ENCODE peak calls at places on chromosomes 13 and 19, in five cellular contexts. One of them, this sample, is unnamed.

GRCh38 chr19:3233831-3234230 is 9.4 kb downstream of the CELF5 start:
- DNase-seq in GM12865: no peak
- DNase-seq in GM10248: no peak
- DNase-seq in K562: no peak
- DNase-seq in OCI-LY7: no peak
- DNase-seq in this sample: no peak

GRCh38 chr13:113664751-113665581 is 2.1 kb upstream of the GRK1 start:
- DNase-seq in OCI-LY7: no peak
- DNase-seq in K562: no peak
- DNase-seq in GM10248: no peak
- DNase-seq in GM12865: no peak
- DNase-seq in this sample: peak; percentile 9

GRCh38 chr19:35666251-35666913 is at the start of gene UPK1A:
- DNase-seq in OCI-LY7: no peak
- DNase-seq in K562: no peak
- DNase-seq in GM12865: no peak
- DNase-seq in GM10248: no peak
- DNase-seq in this sample: no peak

GRCh38 chr19:32373614-32374295 is 28.3 kb downstream of the ZNF507 start:
- DNase-seq in OCI-LY7: no peak
- DNase-seq in GM10248: no peak
- DNase-seq in K562: peak; percentile 55
- DNase-seq in GM12865: no peak
- DNase-seq in this sample: peak; percentile 25

GRCh38 chr13:59144700-59145099 is 1019.0 kb downstream of the DIAPH3 start:
- DNase-seq in OCI-LY7: no peak
- DNase-seq in GM10248: no peak
- DNase-seq in K562: no peak
- DNase-seq in GM12865: no peak
- DNase-seq in this sample: no peak

GRCh38 chr13:23212621-23213020 is 31.8 kb downstream of the SGCG start:
- DNase-seq in GM10248: no peak
- DNase-seq in GM12865: no peak
- DNase-seq in K562: no peak
- DNase-seq in OCI-LY7: no peak
- DNase-seq in this sample: no peak

GRCh38 chr19:11381535-11382369 is 2.4 kb downstream of the EPOR start:
- DNase-seq in GM12865: peak; percentile 98
- DNase-seq in GM10248: peak; percentile 88
- DNase-seq in OCI-LY7: peak; percentile 93
- DNase-seq in K562: no peak
- DNase-seq in this sample: peak; percentile 64

GRCh38 chr13:85772379-85772778 is 26.8 kb downstream of the SLITRK6 start:
- DNase-seq in K562: no peak
- DNase-seq in OCI-LY7: peak; percentile 2
- DNase-seq in GM12865: no peak
- DNase-seq in GM10248: no peak
- DNase-seq in this sample: no peak

GRCh38 chr13:49499889-49500660 is 4.3 kb downstream of the PHF11 start:
- DNase-seq in OCI-LY7: no peak
- DNase-seq in GM12865: no peak
- DNase-seq in K562: no peak
- DNase-seq in GM10248: no peak
- DNase-seq in this sample: no peak

GRCh38 chr19:48344892-48345291 is 18.8 kb downstream of the TMEM143 start:
- DNase-seq in GM10248: no peak
- DNase-seq in K562: peak; percentile 51
- DNase-seq in OCI-LY7: no peak
- DNase-seq in GM12865: no peak
- DNase-seq in this sample: no peak

GRCh38 chr19:10295847-10296591 is 6.3 kb downstream of the ICAM5 start:
- DNase-seq in GM12865: no peak
- DNase-seq in GM10248: no peak
- DNase-seq in K562: no peak
- DNase-seq in OCI-LY7: no peak
- DNase-seq in this sample: no peak

GRCh38 chr13:95411641-95412040 is 110.4 kb upstream of the ABCC4 start:
- DNase-seq in GM10248: no peak
- DNase-seq in GM12865: no peak
- DNase-seq in OCI-LY7: no peak
- DNase-seq in K562: no peak
- DNase-seq in this sample: no peak

GRCh38 chr19:48636859-48637448 is at the start of gene DBP:
- DNase-seq in OCI-LY7: no peak
- DNase-seq in GM12865: no peak
- DNase-seq in GM10248: no peak
- DNase-seq in K562: no peak
- DNase-seq in this sample: no peak

GRCh38 chr13:98530236-98530635 is 46.7 kb downstream of the STK24 start:
- DNase-seq in GM12865: no peak
- DNase-seq in OCI-LY7: no peak
- DNase-seq in K562: no peak
- DNase-seq in GM10248: no peak
- DNase-seq in this sample: no peak

GRCh38 chr13:23268441-23268840 is 87.7 kb downstream of the SGCG start:
- DNase-seq in GM10248: peak; percentile 22
- DNase-seq in OCI-LY7: no peak
- DNase-seq in K562: no peak
- DNase-seq in GM12865: peak; percentile 64
- DNase-seq in this sample: no peak

GRCh38 chr13:75016225-75016624 is 465.7 kb downstream of the TBC1D4 start:
- DNase-seq in GM10248: no peak
- DNase-seq in OCI-LY7: no peak
- DNase-seq in GM12865: no peak
- DNase-seq in K562: no peak
- DNase-seq in this sample: no peak

GRCh38 chr13:27953671-27954405 is 15.3 kb downstream of the CDX2 start:
- DNase-seq in GM10248: peak; percentile 89
- DNase-seq in GM12865: peak; percentile 81
- DNase-seq in OCI-LY7: no peak
- DNase-seq in K562: peak; percentile 58
- DNase-seq in this sample: peak; percentile 23

GRCh38 chr13:110070511-110071120 is 236.3 kb downstream of the COL4A1 start:
- DNase-seq in GM12865: no peak
- DNase-seq in GM10248: no peak
- DNase-seq in K562: no peak
- DNase-seq in OCI-LY7: no peak
- DNase-seq in this sample: no peak

GRCh38 chr13:98751397-98752110 is 918 bp downstream of the SLC15A1 start:
- DNase-seq in GM10248: no peak
- DNase-seq in K562: no peak
- DNase-seq in OCI-LY7: no peak
- DNase-seq in GM12865: no peak
- DNase-seq in this sample: no peak

GRCh38 chr13:77105051-77105450 is 78.1 kb upstream of the FBXL3 start:
- DNase-seq in K562: no peak
- DNase-seq in GM12865: no peak
- DNase-seq in OCI-LY7: no peak
- DNase-seq in GM10248: no peak
- DNase-seq in this sample: no peak

GRCh38 chr13:110329798-110330461 is 22.8 kb downstream of the COL4A2 start:
- DNase-seq in K562: no peak
- DNase-seq in GM12865: no peak
- DNase-seq in OCI-LY7: no peak
- DNase-seq in GM10248: no peak
- DNase-seq in this sample: no peak

GRCh38 chr13:71858647-71859046 is 8.4 kb downstream of the DACH1 start:
- DNase-seq in GM10248: no peak
- DNase-seq in OCI-LY7: no peak
- DNase-seq in GM12865: no peak
- DNase-seq in K562: no peak
- DNase-seq in this sample: no peak

GRCh38 chr13:71860547-71861131 is 6.4 kb downstream of the DACH1 start:
- DNase-seq in GM10248: no peak
- DNase-seq in OCI-LY7: no peak
- DNase-seq in K562: no peak
- DNase-seq in GM12865: no peak
- DNase-seq in this sample: no peak

GRCh38 chr13:71854401-71854800 is 12.6 kb downstream of the DACH1 start:
- DNase-seq in OCI-LY7: no peak
- DNase-seq in GM10248: no peak
- DNase-seq in GM12865: no peak
- DNase-seq in K562: no peak
- DNase-seq in this sample: no peak

GRCh38 chr13:71852082-71852481 is 14.9 kb downstream of the DACH1 start:
- DNase-seq in GM12865: no peak
- DNase-seq in OCI-LY7: no peak
- DNase-seq in GM10248: no peak
- DNase-seq in K562: no peak
- DNase-seq in this sample: no peak

GRCh38 chr13:71856548-71856947 is 10.5 kb downstream of the DACH1 start:
- DNase-seq in OCI-LY7: no peak
- DNase-seq in K562: no peak
- DNase-seq in GM12865: no peak
- DNase-seq in GM10248: no peak
- DNase-seq in this sample: no peak
- TF ChIP-seq CTCF in OCI-LY7: no peak
- TF ChIP-seq CTCF in K562: no peak
- TF ChIP-seq CTCF in GM12865: no peak
- TF ChIP-seq CTCF in GM10248: no peak
- TF ChIP-seq CTCF in this sample: no peak

GRCh38 chr13:91162180-91162579 is 185.3 kb upstream of the MIR17HG start:
- DNase-seq in GM10248: no peak
- DNase-seq in OCI-LY7: peak; percentile 67
- DNase-seq in K562: no peak
- DNase-seq in GM12865: peak; percentile 25
- DNase-seq in this sample: no peak
- TF ChIP-seq CTCF in GM10248: no peak
- TF ChIP-seq CTCF in OCI-LY7: no peak
- TF ChIP-seq CTCF in K562: peak; percentile 22
- TF ChIP-seq CTCF in GM12865: peak; percentile 12
- TF ChIP-seq CTCF in this sample: no peak

DNA sequence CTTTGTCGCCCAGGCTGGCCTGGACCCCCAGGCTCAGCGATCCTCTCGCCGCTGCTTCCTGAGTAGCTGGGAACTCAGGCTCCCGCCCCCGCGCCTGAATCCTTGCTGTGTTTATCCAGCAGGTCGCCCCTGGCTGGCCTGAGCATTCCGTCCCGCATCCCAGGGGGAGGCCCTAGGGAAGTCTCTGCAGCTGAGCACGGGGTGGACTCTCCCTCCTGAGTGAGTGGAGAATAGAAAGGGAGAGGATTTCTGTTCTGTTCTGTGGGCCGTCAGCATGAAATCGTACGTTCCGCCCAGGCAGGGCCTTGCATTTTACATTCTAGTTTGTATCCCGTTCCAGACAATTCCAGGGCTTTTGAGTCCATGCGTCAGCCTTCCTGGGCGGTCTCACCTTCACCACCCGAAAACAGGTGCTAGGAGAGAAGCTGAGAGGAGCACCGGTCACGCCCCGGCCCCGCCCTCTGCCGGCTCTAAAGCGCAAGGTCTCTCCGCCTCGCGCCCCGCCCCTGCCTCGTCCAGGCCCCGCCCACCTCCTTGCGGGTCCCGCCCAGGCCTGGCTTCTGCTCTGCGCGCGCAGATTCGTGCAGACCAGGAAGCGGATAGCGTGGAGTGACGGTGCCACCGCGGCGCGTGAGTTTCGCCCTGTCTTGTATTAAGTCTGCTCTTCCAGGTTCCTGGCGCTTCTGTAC is at the start of gene ZNF761:
- DNase-seq in GM10248: peak; percentile 95
- DNase-seq in GM12865: peak; percentile 97
- DNase-seq in K562: peak; percentile 97
- DNase-seq in OCI-LY7: peak; percentile 92
- DNase-seq in this sample: peak; percentile 93
- TF ChIP-seq CTCF in GM10248: no peak
- TF ChIP-seq CTCF in GM12865: no peak
- TF ChIP-seq CTCF in K562: peak; percentile 25
- TF ChIP-seq CTCF in OCI-LY7: peak; percentile 18
- TF ChIP-seq CTCF in this sample: peak; percentile 20

GRCh38 chr13:97257800-97258799 is 36.0 kb downstream of the MBNL2 start:
- DNase-seq in GM10248: peak; percentile 62
- DNase-seq in K562: peak; percentile 64
- DNase-seq in GM12865: peak; percentile 52
- DNase-seq in OCI-LY7: no peak
- DNase-seq in this sample: peak; percentile 75
- TF ChIP-seq CTCF in GM10248: no peak
- TF ChIP-seq CTCF in K562: peak; percentile 32
- TF ChIP-seq CTCF in GM12865: no peak
- TF ChIP-seq CTCF in OCI-LY7: no peak
- TF ChIP-seq CTCF in this sample: peak; percentile 7

GRCh38 chr19:53034948-53035675 is 9.4 kb upstream of the ERVV-2 start:
- DNase-seq in GM12865: no peak
- DNase-seq in K562: no peak
- DNase-seq in OCI-LY7: no peak
- DNase-seq in GM10248: no peak
- DNase-seq in this sample: no peak

GRCh38 chr19:53041366-53041765 is 3.2 kb upstream of the ERVV-2 start:
- DNase-seq in K562: no peak
- DNase-seq in GM10248: no peak
- DNase-seq in GM12865: no peak
- DNase-seq in OCI-LY7: no peak
- DNase-seq in this sample: no peak

GRCh38 chr19:53034054-53034453 is 10.5 kb upstream of the ERVV-2 start:
- DNase-seq in K562: no peak
- DNase-seq in GM10248: no peak
- DNase-seq in OCI-LY7: no peak
- DNase-seq in GM12865: no peak
- DNase-seq in this sample: no peak

DNA sequence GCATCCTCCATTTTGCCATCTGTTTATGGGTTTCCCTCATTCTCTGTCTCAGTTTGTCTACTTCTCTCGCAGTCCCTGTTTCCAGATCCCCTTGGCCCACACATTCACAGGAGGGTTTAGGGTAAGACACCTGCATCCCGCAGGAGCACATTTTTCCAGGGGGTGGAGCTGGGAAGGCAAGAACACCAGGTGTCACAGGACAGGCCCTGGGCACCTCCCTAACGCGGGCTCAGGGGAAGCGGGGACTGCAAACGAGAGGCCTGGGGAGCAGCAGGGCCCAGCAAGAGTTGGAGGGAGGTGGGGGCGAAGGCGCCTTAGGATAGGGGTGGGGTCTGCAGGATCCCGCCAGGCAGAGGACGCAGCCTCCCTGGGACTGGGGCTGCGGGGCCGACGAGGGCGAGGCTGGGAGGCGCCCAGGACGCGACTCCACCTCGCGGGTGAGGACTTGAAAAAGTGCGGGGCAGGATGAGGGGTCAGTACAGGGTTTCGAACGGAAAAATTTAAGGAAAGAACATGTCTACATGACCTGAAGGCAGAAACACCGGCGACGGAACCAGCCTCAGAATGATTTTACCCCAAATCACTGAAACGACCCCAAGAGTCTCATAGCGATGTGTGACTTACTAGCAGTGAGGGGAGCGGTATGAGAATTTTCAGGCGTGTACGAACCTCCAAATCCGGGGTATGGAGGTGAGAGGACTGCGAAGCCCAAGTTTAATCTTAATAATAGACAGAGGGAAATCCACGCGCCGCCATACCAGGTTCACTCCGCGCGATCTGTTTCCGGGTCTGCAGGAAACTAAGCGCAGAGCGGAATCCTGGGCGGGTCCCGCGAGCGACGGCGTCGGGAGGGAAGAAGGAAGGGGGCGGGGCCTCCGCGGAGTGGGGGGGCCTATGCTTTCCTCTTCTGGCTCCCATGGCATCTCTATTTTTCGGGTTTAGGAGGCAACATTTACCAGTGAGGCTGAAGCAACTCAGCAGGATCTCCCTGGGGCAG is 7.1 kb upstream of the ERVV-2 start:
- DNase-seq in OCI-LY7: no peak
- DNase-seq in GM12865: no peak
- DNase-seq in GM10248: peak; percentile 40
- DNase-seq in K562: peak; percentile 39
- DNase-seq in this sample: no peak
- TF ChIP-seq CTCF in OCI-LY7: no peak
- TF ChIP-seq CTCF in GM12865: no peak
- TF ChIP-seq CTCF in GM10248: no peak
- TF ChIP-seq CTCF in K562: no peak
- TF ChIP-seq CTCF in this sample: no peak

This sample was measured in uterus.